ENCODE peak calls at places on chromosomes 6 and 20, in ten cellular contexts. Q is WERI-Rb-1; S is HFFc6; C is foreskin fibroblast; R is upper lobe of right lung; G is stimulated activated CD8-positive, alpha-beta memory T cell treated with anti-CD3 and anti-CD28 coated beads, Interleukin-2, amount 100 ng/mL, for 48 hours; M is GM06990; H is midbrain; Y is nephron progenitor cell; O is kidney epithelial cell. W is an unnamed sample.

GRCh38 chr6:111844921-111845320 is 28.3 kb downstream of the FYN start:
- DNase-seq in Y (no peak), H (peak), O (no peak), S (no peak), G (no peak), R (no peak), Q (no peak), C (no peak), M (peak), W (no peak)

GRCh38 chr20:4067600-4068261 is 52.4 kb upstream of the RNF24 start:
- DNase-seq in H (no peak), R (no peak), Y (no peak), S (peak), G (no peak), O (no peak), C (peak), Q (no peak), M (no peak), W (peak)

GRCh38 chr6:37204014-37204751 is 34.2 kb downstream of the PIM1 start:
- DNase-seq in G (no peak), H (no peak), S (no peak), Q (no peak), R (no peak), M (no peak), Y (no peak), C (peak), O (no peak), W (no peak)

GRCh38 chr6:5994234-5994998 is 12.3 kb downstream of the NRN1 start:
- DNase-seq in G (no peak), H (no peak), Q (no peak), O (no peak), M (no peak), R (no peak), C (no peak), Y (peak), S (no peak), W (no peak)

GRCh38 chr6:43914272-43915147 is 144.5 kb downstream of the VEGFA start:
- DNase-seq in Y (no peak), H (no peak), R (no peak), G (no peak), C (no peak), Q (no peak), O (no peak), S (no peak), M (no peak), W (no peak)

GRCh38 chr6:163860194-163861081 is 445.9 kb downstream of the QKI start:
- DNase-seq in O (no peak), M (no peak), H (no peak), Q (peak), G (no peak), S (peak), C (peak), Y (peak), R (no peak), W (no peak)

GRCh38 chr20:46402236-46402886 is 4.1 kb downstream of the ELMO2 start:
- DNase-seq in Y (no peak), H (peak), S (peak), G (no peak), R (no peak), C (no peak), Q (no peak), O (no peak), M (no peak), W (no peak)

GRCh38 chr6:87731818-87732661 is 30.0 kb upstream of the AKIRIN2 start:
- DNase-seq in O (peak), H (peak), S (peak), R (peak), C (peak), M (peak), Q (no peak), Y (no peak), G (no peak), W (peak)

GRCh38 chr20:9319687-9320384 is 194.6 kb upstream of the LAMP5 start:
- DNase-seq in H (no peak), S (no peak), Q (no peak), G (no peak), M (no peak), R (no peak), O (no peak), C (no peak), Y (no peak), W (no peak)

GRCh38 chr20:32969356-32970114 is 34.7 kb downstream of the SUN5 start:
- DNase-seq in Y (no peak), R (peak), G (no peak), O (no peak), Q (no peak), C (no peak), H (no peak), M (no peak), S (no peak), W (no peak)

GRCh38 chr20:58246346-58246745 is 17.9 kb upstream of the ANKRD60 start:
- DNase-seq in G (no peak), M (no peak), O (no peak), Q (peak), H (no peak), Y (no peak), R (no peak), S (no peak), C (no peak), W (peak)

GRCh38 chr6:109187399-109188114 is 92.2 kb downstream of the CEP57L1 start:
- DNase-seq in G (peak), S (no peak), R (no peak), O (no peak), Q (peak), M (no peak), C (peak), Y (peak), H (peak), W (peak)

GRCh38 chr20:38927902-38928578 is 1.8 kb downstream of the FAM83D start:
- DNase-seq in H (no peak), M (no peak), S (no peak), G (no peak), Y (no peak), R (no peak), O (no peak), Q (no peak), C (no peak), W (no peak)

GRCh38 chr20:24118781-24119175 is 130.2 kb upstream of the GGTLC1 start:
- DNase-seq in O (no peak), H (no peak), S (no peak), G (no peak), Q (no peak), R (no peak), M (no peak), Y (no peak), C (peak), W (no peak)

GRCh38 chr20:42026599-42026998 is 408.4 kb upstream of the CHD6 start:
- DNase-seq in Q (no peak), M (no peak), G (no peak), O (no peak), Y (no peak), H (no peak), R (no peak), S (no peak), C (no peak), W (no peak)

GRCh38 chr20:22411568-22412450 is 172.6 kb downstream of the FOXA2 start:
- DNase-seq in O (peak), S (no peak), Y (no peak), R (no peak), M (no peak), G (no peak), C (no peak), H (no peak), Q (no peak), W (no peak)

GRCh38 chr20:56537997-56538396 is 5.0 kb downstream of the FAM209B start:
- DNase-seq in R (no peak), O (no peak), Y (no peak), H (no peak), Q (no peak), G (no peak), C (no peak), M (no peak), S (no peak), W (no peak)

GRCh38 chr20:23362392-23363256 is 642 bp downstream of the GZF1 start:
- DNase-seq in G (no peak), R (peak), S (peak), M (no peak), O (no peak), Q (no peak), C (no peak), H (peak), Y (no peak), W (no peak)

W was measured in SW 1271.